ENCODE peak calls at places on chromosomes 11 and 22, in nine cellular contexts. N is H1, Y is coronary artery, K is psoas muscle, I is fibroblast of pulmonary artery, R is tibial nerve, Z is body of pancreas, X is heart left ventricle, D is adipocyte. Q is an unnamed sample.

GRCh38 chr22:49228431-49229037 is 599.1 kb downstream of the BRD1 start:
- DNase-seq in N (no peak), Y (peak), K (no peak), I (no peak), R (no peak), Z (no peak), X (no peak), D (no peak), Q (peak)

GRCh38 chr11:120601566-120601965 is 90.0 kb downstream of the GRIK4 start:
- DNase-seq in N (no peak), Y (no peak), K (no peak), I (peak), R (no peak), Z (no peak), X (no peak), D (peak), Q (no peak)

GRCh38 chr22:49372530-49373288 is 455.0 kb downstream of the BRD1 start:
- DNase-seq in N (no peak), Y (peak), K (no peak), I (no peak), R (no peak), Z (no peak), X (no peak), D (peak), Q (peak)

GRCh38 chr11:132312616-132313210 is 942.3 kb downstream of the NTM start:
- DNase-seq in N (peak), Y (no peak), K (no peak), I (peak), R (no peak), Z (no peak), X (no peak), D (peak), Q (no peak)

GRCh38 chr11:26276798-26277424 is 55.0 kb upstream of the ANO3 start:
- DNase-seq in N (peak), Y (no peak), K (peak), I (peak), R (peak), Z (peak), X (peak), D (peak), Q (no peak)

GRCh38 chr11:59112494-59112893 is 5.5 kb downstream of the FAM111B start:
- DNase-seq in N (no peak), Y (no peak), K (no peak), I (no peak), R (no peak), Z (no peak), X (no peak), D (no peak), Q (no peak)

GRCh38 chr11:124643605-124644425 is 21.2 kb downstream of the TBRG1 start:
- DNase-seq in N (no peak), Y (no peak), K (no peak), I (peak), R (no peak), Z (no peak), X (no peak), D (peak), Q (no peak)

GRCh38 chr11:68714047-68714856 is 29.9 kb downstream of the GAL start:
- DNase-seq in N (no peak), Y (no peak), K (no peak), I (no peak), R (no peak), Z (no peak), X (no peak), D (no peak), Q (no peak)

GRCh38 chr11:33017478-33017877 is 1.8 kb downstream of the DEPDC7 start:
- DNase-seq in N (no peak), Y (no peak), K (no peak), I (no peak), R (no peak), Z (no peak), X (no peak), D (no peak), Q (no peak)

GRCh38 chr11:16924462-16924825 is 89.8 kb downstream of the PLEKHA7 start:
- DNase-seq in N (no peak), Y (no peak), K (no peak), I (no peak), R (no peak), Z (no peak), X (no peak), D (no peak), Q (no peak)

GRCh38 chr11:829116-829945 is 1.6 kb downstream of the CRACR2B start:
- DNase-seq in N (no peak), Y (no peak), K (no peak), I (no peak), R (no peak), Z (no peak), X (peak), D (no peak), Q (no peak)

GRCh38 chr22:43210631-43211515 is 23.9 kb upstream of the TTLL12 start:
- DNase-seq in N (no peak), Y (no peak), K (no peak), I (no peak), R (no peak), Z (no peak), X (peak), D (no peak), Q (no peak)

GRCh38 chr11:112087212-112087611 is 539 bp downstream of the SDHD start:
- DNase-seq in N (no peak), Y (no peak), K (no peak), I (no peak), R (no peak), Z (no peak), X (no peak), D (peak), Q (no peak)

GRCh38 chr11:112082729-112083128 is 3.8 kb downstream of the TIMM8B start:
- DNase-seq in N (no peak), Y (no peak), K (no peak), I (peak), R (no peak), Z (no peak), X (no peak), D (peak), Q (no peak)

GRCh38 chr11:112085822-112086421 is 634 bp downstream of the TIMM8B start:
- DNase-seq in N (no peak), Y (no peak), K (peak), I (peak), R (peak), Z (peak), X (no peak), D (peak), Q (no peak)

DNA sequence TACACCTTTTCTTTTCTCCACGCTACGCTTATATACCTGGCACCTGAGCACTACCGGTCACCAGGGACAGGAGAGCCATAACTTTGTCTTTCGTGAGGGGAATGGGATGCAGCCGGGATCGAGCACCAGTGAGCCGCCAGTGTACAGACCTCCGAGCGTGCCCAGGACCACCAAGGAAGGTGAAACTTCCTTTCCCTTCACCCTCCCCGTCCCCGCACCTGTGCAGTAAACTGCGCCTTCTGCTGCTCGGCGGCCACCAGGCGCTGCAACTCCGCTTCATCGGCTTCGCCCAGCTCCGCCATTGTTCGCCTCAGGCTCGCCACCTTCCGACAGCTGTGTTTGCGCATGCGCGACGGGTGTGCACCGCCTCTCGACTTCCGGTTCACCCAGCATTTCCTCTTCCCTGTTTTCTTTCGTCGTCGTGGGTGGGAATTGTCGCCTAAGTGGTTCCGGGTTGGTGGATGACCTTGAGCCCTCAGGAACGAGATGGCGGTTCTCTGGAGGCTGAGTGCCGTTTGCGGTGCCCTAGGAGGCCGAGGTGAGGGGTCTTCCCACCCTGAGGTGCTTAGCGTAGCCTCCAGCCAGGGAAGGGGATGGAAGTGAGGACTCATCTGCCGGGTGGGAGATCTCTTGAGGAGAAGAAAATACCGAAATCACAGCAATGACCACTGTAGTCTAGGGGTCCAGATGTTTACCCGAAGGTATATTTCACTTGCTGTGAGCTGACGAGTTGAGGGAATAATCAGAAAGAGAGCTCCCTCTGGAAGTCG is at the start of the genes SDHD and TIMM8B:
- DNase-seq in N (peak), Y (peak), K (peak), I (peak), R (peak), Z (peak), X (peak), D (peak), Q (peak)
- H3K4me3 ChIP-seq in N (peak), Y (peak), K (peak), I (peak), R (peak), Z (peak), X (peak), D (peak), Q (peak)

GRCh38 chr11:90216611-90217010 is 6.2 kb downstream of the CHORDC1 start:
- DNase-seq in N (no peak), Y (no peak), K (no peak), I (no peak), R (no peak), Z (no peak), X (no peak), D (no peak), Q (no peak)
- H3K4me3 ChIP-seq in N (no peak), Y (no peak), K (no peak), I (no peak), R (no peak), Z (no peak), X (no peak), D (no peak), Q (no peak)

DNA sequence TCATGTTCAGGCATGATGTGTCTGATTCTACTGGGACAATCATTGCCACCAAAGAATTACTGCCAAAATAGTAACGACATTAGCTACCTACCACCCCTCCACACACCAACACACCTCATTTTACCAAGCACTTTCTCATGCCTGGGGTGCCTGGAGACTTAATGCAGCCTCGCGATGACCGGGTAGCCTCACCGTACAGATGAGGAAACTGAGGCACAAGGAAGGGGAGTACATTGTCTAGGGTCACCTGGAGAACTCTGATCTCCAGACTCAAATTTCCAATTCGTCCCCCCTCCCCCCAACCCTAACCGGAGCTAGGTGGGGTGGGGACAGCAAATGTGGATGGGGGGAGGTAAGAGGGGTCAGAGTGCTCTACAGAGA is 2.7 kb upstream of the RTN4RL2 start:
- DNase-seq in N (no peak), Y (no peak), K (no peak), I (no peak), R (no peak), Z (no peak), X (no peak), D (no peak), Q (no peak)
- H3K4me3 ChIP-seq in N (peak), Y (peak), K (peak), I (no peak), R (no peak), Z (no peak), X (no peak), D (no peak), Q (peak)

DNA sequence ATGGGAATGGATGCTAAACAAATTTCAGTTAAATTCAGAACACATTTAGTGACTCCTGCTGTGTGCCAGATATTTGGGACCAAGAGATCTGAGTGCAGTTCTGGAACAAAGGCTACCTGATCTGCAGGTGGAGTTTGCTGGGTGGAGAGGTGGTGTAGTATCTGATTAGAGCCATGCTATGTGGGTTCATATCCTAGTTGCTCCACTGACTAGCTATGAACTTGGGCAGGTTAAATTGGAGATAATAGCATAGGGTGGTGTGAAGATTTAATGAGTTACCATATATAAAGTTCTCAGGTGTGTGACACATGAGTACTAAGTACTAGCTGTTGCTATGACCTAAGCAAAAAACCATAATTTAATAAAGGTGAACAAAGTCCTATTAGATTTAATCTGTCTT is 2.0 kb downstream of the ENDOD1 start:
- DNase-seq in N (no peak), Y (no peak), K (no peak), I (no peak), R (no peak), Z (no peak), X (no peak), D (no peak), Q (no peak)
- H3K4me3 ChIP-seq in N (no peak), Y (peak), K (peak), I (no peak), R (no peak), Z (no peak), X (no peak), D (no peak), Q (peak)

GRCh38 chr11:19714387-19715363 is 2.0 kb downstream of the NAV2 start:
- DNase-seq in N (no peak), Y (peak), K (peak), I (peak), R (peak), Z (peak), X (peak), D (peak), Q (no peak)

GRCh38 chr11:19712281-19713220 is at the start of gene NAV2:
- DNase-seq in N (peak), Y (peak), K (peak), I (peak), R (peak), Z (peak), X (peak), D (peak), Q (peak)

GRCh38 chr11:19714093-19714386 is 1.4 kb downstream of the NAV2 start:
- DNase-seq in N (no peak), Y (no peak), K (no peak), I (no peak), R (no peak), Z (no peak), X (no peak), D (peak), Q (no peak)

GRCh38 chr11:19713221-19714092 is 820 bp downstream of the NAV2 start:
- DNase-seq in N (no peak), Y (no peak), K (peak), I (no peak), R (no peak), Z (no peak), X (peak), D (peak), Q (no peak)

DNA sequence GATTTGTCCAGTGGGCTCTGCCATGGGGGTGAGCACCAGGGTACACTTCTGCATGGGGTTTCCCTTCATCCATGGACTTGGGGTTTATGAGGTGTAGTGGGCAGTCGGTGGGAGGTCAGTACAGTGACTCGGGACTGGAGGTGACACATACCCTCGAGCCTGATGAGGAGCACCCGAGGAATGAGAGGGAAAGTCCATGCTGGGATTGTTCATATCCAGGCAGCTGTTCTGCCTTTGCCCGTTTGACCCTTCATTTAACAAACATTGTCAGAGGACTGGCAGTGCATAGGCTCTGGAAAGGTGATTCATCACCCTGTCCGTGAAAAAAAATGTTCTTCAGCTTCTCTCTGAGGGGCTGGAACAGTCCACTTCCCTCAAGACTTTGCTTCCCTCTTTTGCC is 2.7 kb downstream of the NAV2 start:
- DNase-seq in N (no peak), Y (no peak), K (no peak), I (peak), R (no peak), Z (peak), X (no peak), D (peak), Q (no peak)
- H3K4me3 ChIP-seq in N (no peak), Y (peak), K (peak), I (peak), R (peak), Z (no peak), X (peak), D (peak), Q (peak)

DNA sequence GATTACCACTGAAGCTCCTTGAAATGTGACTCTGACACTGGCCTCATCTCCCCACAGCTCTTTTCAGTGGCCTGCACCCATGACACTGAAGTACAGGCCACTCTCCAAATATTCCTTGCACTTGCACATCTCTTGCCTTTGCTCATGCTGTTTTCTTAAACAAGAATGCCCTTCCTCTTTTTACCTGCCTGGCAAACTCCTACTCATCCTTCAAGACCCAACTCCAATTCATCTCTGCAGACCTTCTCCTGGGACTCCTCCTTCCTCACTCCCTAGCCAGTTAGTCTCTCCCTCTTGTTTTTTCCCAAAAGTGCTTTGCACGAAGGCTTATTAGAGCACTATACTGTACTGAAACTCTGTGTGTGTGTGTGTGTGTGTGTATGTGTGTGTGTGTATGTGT is 2.6 kb downstream of the KCNE3 start:
- DNase-seq in N (no peak), Y (no peak), K (no peak), I (no peak), R (no peak), Z (no peak), X (no peak), D (no peak), Q (no peak)
- H3K4me3 ChIP-seq in N (no peak), Y (no peak), K (no peak), I (no peak), R (no peak), Z (no peak), X (no peak), D (no peak), Q (no peak)

Q was measured in suprapubic skin.